ENCODE peak calls at places on chromosomes 12 and 14, in four cellular contexts. B is NCI-H748 treated with DMSO at 0.1 percent for 48 hours; V is stimulated activated CD8-positive, alpha-beta memory T cell treated with anti-CD3 and anti-CD28 coated beads, Interleukin-12 subunit alpha, Interleukin-12 subunit beta, amount 100 ng/mL, for 4 hours; O is brain microvascular endothelial cell. W is an unnamed sample.
A peak's percentile ranks its signal among the peaks of the same experiment; 100 is the strongest.

GRCh38 chr12:92167075-92167474 is 21.4 kb upstream of the BTG1 start:
- DNase-seq in B (no peak), V (no peak), O (no peak), W (no peak)

GRCh38 chr12:76719171-76719631 is 44.7 kb upstream of the ZDHHC17 start:
- DNase-seq in B (no peak), V (no peak), O (no peak), W (no peak)

GRCh38 chr14:79992799-79993198 is 218.5 kb downstream of the DIO2 start:
- DNase-seq in B (no peak), V (no peak), O (no peak), W (no peak)

GRCh38 chr12:55044135-55044534 is 24.4 kb downstream of the NEUROD4 start:
- DNase-seq in B (no peak), V (no peak), O (no peak), W (no peak)

GRCh38 chr14:93977790-93978581 is 1.6 kb upstream of the ASB2 start:
- DNase-seq in B (no peak), V (peak; percentile 44), O (no peak), W (no peak)

GRCh38 chr12:57126061-57126460 is 2.2 kb upstream of the LRP1 start:
- DNase-seq in B (no peak), V (no peak), O (no peak), W (no peak)

GRCh38 chr14:93102141-93102540 is 13.6 kb downstream of the ITPK1 start:
- DNase-seq in B (no peak), V (no peak), O (no peak), W (no peak)

GRCh38 chr14:96663491-96664067 is 133.6 kb upstream of the VRK1 start:
- DNase-seq in B (no peak), V (no peak), O (no peak), W (no peak)

GRCh38 chr12:6914246-6914947 is at the start of gene ENO2:
- DNase-seq in B (peak; percentile 6), V (peak; percentile 75), O (peak; percentile 27), W (peak; percentile 89)

GRCh38 chr14:103313704-103314103 is 20.3 kb upstream of the EIF5 start:
- DNase-seq in B (no peak), V (no peak), O (no peak), W (no peak)

GRCh38 chr12:89556976-89557375 is 31.1 kb upstream of the POC1B start:
- DNase-seq in B (no peak), V (no peak), O (no peak), W (no peak)

GRCh38 chr14:20427231-20428009 is 8.5 kb downstream of the KLHL33 start:
- DNase-seq in B (no peak), V (no peak), O (peak; percentile 40), W (peak; percentile 73)

GRCh38 chr14:91419044-91419397 is 1.4 kb upstream of the CCDC88C start:
- DNase-seq in B (no peak), V (no peak), O (no peak), W (no peak)

GRCh38 chr14:70193396-70193795 is 4.6 kb upstream of the SLC8A3 start:
- DNase-seq in B (no peak), V (no peak), O (no peak), W (no peak)

GRCh38 chr14:34711169-34711568 is 3.2 kb downstream of the CFL2 start:
- DNase-seq in B (peak; percentile 6), V (no peak), O (peak; percentile 89), W (peak; percentile 82)